ENCODE peak calls at places on chromosomes 16 and 17, in four cellular contexts. One of them, this sample, is unnamed. For H3K36me3, the result is how much of the 10 kb centered on the place peaks cover.

GRCh38 chr17:79695293-79696158 is 35.2 kb upstream of the ENPP7 start:
- DNase-seq in right lobe of liver: no peak
- DNase-seq in heart left ventricle: peak
- DNase-seq in IMR-90: no peak
- DNase-seq in this sample: no peak

GRCh38 chr16:12162151-12162559 is 185.6 kb downstream of the SNX29 start:
- DNase-seq in right lobe of liver: peak
- DNase-seq in heart left ventricle: no peak
- DNase-seq in IMR-90: peak
- DNase-seq in this sample: no peak

GRCh38 chr17:65556014-65556909 is 5.2 kb downstream of the AXIN2 start:
- DNase-seq in heart left ventricle: peak
- DNase-seq in right lobe of liver: peak
- DNase-seq in IMR-90: peak
- DNase-seq in this sample: peak

GRCh38 chr17:3988297-3989120 is 24.3 kb upstream of the ATP2A3 start:
- DNase-seq in right lobe of liver: peak
- DNase-seq in heart left ventricle: no peak
- DNase-seq in IMR-90: peak
- DNase-seq in this sample: no peak

GRCh38 chr17:74123350-74123749 is 80.1 kb upstream of the RPL38 start:
- DNase-seq in IMR-90: no peak
- DNase-seq in right lobe of liver: no peak
- DNase-seq in heart left ventricle: no peak
- DNase-seq in this sample: no peak

GRCh38 chr17:75720656-75721462 is at the start of gene ITGB4:
- DNase-seq in right lobe of liver: no peak
- DNase-seq in heart left ventricle: peak
- DNase-seq in IMR-90: no peak
- DNase-seq in this sample: no peak

GRCh38 chr17:28446716-28447395 is 26.6 kb upstream of the SLC13A2 start:
- DNase-seq in IMR-90: no peak
- DNase-seq in heart left ventricle: no peak
- DNase-seq in right lobe of liver: no peak
- DNase-seq in this sample: no peak

GRCh38 chr17:80447790-80448189 is 28.6 kb downstream of the NPTX1 start:
- DNase-seq in heart left ventricle: no peak
- DNase-seq in IMR-90: no peak
- DNase-seq in right lobe of liver: no peak
- DNase-seq in this sample: no peak

GRCh38 chr16:57150682-57151330 is 35.0 kb downstream of the PSME3IP1 start:
- DNase-seq in heart left ventricle: no peak
- DNase-seq in IMR-90: peak
- DNase-seq in right lobe of liver: peak
- DNase-seq in this sample: no peak

GRCh38 chr16:70324998-70325765 is 21.5 kb upstream of the DDX19A start:
- DNase-seq in heart left ventricle: no peak
- DNase-seq in right lobe of liver: no peak
- DNase-seq in IMR-90: no peak
- DNase-seq in this sample: no peak

GRCh38 chr16:31414706-31415105 is 13.5 kb downstream of the COX6A2 start:
- DNase-seq in IMR-90: no peak
- DNase-seq in right lobe of liver: no peak
- DNase-seq in heart left ventricle: no peak
- DNase-seq in this sample: no peak

GRCh38 chr17:59848778-59849177 is 44.0 kb downstream of the TUBD1 start:
- DNase-seq in IMR-90: peak
- DNase-seq in heart left ventricle: peak
- DNase-seq in right lobe of liver: peak
- DNase-seq in this sample: peak

GRCh38 chr16:85348921-85349334 is 236.7 kb upstream of the CIBAR2 start:
- DNase-seq in IMR-90: no peak
- DNase-seq in right lobe of liver: no peak
- DNase-seq in heart left ventricle: no peak
- DNase-seq in this sample: no peak

GRCh38 chr16:83453977-83454376 is 353.8 kb upstream of the HSBP1 start:
- DNase-seq in right lobe of liver: no peak
- DNase-seq in heart left ventricle: no peak
- DNase-seq in IMR-90: peak
- DNase-seq in this sample: no peak

GRCh38 chr17:8922451-8922850 is 43.1 kb downstream of the PIK3R5 start:
- DNase-seq in IMR-90: peak
- DNase-seq in right lobe of liver: no peak
- DNase-seq in heart left ventricle: no peak
- DNase-seq in this sample: no peak

GRCh38 chr17:81902023-81902652 is at the start of gene NPB:
- DNase-seq in heart left ventricle: no peak
- DNase-seq in IMR-90: no peak
- DNase-seq in right lobe of liver: peak
- DNase-seq in this sample: no peak

GRCh38 chr17:41734949-41735313 is 488 bp upstream of the HAP1 start:
- DNase-seq in heart left ventricle: no peak
- DNase-seq in right lobe of liver: no peak
- DNase-seq in IMR-90: peak
- DNase-seq in this sample: no peak

GRCh38 chr16:50884066-50884860 is 142.4 kb downstream of the CYLD start:
- DNase-seq in heart left ventricle: no peak
- DNase-seq in right lobe of liver: no peak
- DNase-seq in IMR-90: no peak
- DNase-seq in this sample: no peak

GRCh38 chr16:31695667-31696066 is 168.0 kb downstream of the AHSP start:
- DNase-seq in heart left ventricle: no peak
- DNase-seq in IMR-90: no peak
- DNase-seq in right lobe of liver: no peak
- DNase-seq in this sample: no peak

GRCh38 chr17:3639981-3640596 is 3.5 kb downstream of the CTNS start:
- DNase-seq in heart left ventricle: no peak
- DNase-seq in IMR-90: peak
- DNase-seq in right lobe of liver: no peak
- DNase-seq in this sample: peak

GRCh38 chr16:58377932-58378331 is 14.3 kb upstream of the GINS3 start:
- DNase-seq in heart left ventricle: no peak
- DNase-seq in IMR-90: no peak
- DNase-seq in right lobe of liver: no peak
- DNase-seq in this sample: no peak

GRCh38 chr17:15957608-15958307 is 12.8 kb downstream of the ADORA2B start:
- DNase-seq in heart left ventricle: no peak
- DNase-seq in IMR-90: no peak
- DNase-seq in right lobe of liver: no peak
- DNase-seq in this sample: no peak
- TF ChIP-seq CTCF in heart left ventricle: no peak
- TF ChIP-seq CTCF in IMR-90: no peak
- TF ChIP-seq CTCF in right lobe of liver: no peak
- TF ChIP-seq CTCF in this sample: no peak

DNA sequence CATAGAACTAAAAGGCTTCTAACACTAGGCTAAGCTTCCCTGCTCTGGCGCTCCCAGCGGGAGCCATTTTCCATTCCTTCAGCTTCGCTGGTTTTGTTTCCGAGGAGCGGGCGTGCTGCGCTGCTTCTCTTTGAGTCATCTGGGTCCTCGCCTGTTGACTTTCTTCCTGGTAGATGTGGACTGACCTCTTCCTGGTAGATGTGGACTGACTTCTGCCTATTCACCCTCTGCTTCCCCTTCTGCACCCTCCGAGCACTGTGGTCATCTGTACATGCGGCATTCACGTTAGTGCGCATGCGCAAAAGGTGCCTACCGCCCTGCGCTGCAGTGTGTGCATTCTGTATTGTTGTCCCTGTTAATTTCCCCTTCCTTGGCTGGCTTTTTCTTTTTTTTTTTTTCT is 40.8 kb upstream of the SEC14L1 start:
- DNase-seq in heart left ventricle: peak
- DNase-seq in IMR-90: no peak
- DNase-seq in right lobe of liver: no peak
- DNase-seq in this sample: peak
- TF ChIP-seq POLR2A in heart left ventricle: no peak
- TF ChIP-seq POLR2A in IMR-90: no peak
- TF ChIP-seq POLR2A in right lobe of liver: peak
- TF ChIP-seq POLR2A in this sample: peak

GRCh38 chr16:69141014-69141413 is 8.6 kb downstream of the UTP4 start:
- DNase-seq in right lobe of liver: no peak
- DNase-seq in IMR-90: no peak
- DNase-seq in heart left ventricle: no peak
- DNase-seq in this sample: no peak
- H3K36me3 ChIP-seq in right lobe of liver: under half
- H3K36me3 ChIP-seq in IMR-90: under half
- H3K36me3 ChIP-seq in heart left ventricle: half or more
- H3K36me3 ChIP-seq in this sample: under half

DNA sequence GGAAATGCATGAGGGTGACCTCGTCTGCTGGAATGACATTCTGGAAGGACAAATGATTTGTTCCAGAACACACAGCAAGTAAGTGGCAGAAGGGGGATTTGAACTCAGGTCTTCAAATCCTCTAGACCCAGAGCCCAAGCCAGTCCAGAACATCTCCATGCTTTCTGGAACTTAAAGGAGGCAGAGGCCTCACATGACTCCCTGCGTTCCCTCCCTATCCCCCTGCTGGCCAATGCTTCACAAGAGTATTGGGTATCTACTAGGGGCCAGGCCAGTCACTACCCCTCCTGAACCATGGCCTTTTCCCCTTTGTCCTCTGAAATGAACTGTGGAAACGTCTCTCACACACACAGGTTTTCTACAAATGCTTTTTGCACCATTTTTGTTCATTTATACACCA is 7.6 kb upstream of the BEAN1 start:
- DNase-seq in IMR-90: no peak
- DNase-seq in right lobe of liver: no peak
- DNase-seq in heart left ventricle: no peak
- DNase-seq in this sample: no peak
- TF ChIP-seq CTCF in IMR-90: no peak
- TF ChIP-seq CTCF in right lobe of liver: no peak
- TF ChIP-seq CTCF in heart left ventricle: no peak
- TF ChIP-seq CTCF in this sample: no peak

DNA sequence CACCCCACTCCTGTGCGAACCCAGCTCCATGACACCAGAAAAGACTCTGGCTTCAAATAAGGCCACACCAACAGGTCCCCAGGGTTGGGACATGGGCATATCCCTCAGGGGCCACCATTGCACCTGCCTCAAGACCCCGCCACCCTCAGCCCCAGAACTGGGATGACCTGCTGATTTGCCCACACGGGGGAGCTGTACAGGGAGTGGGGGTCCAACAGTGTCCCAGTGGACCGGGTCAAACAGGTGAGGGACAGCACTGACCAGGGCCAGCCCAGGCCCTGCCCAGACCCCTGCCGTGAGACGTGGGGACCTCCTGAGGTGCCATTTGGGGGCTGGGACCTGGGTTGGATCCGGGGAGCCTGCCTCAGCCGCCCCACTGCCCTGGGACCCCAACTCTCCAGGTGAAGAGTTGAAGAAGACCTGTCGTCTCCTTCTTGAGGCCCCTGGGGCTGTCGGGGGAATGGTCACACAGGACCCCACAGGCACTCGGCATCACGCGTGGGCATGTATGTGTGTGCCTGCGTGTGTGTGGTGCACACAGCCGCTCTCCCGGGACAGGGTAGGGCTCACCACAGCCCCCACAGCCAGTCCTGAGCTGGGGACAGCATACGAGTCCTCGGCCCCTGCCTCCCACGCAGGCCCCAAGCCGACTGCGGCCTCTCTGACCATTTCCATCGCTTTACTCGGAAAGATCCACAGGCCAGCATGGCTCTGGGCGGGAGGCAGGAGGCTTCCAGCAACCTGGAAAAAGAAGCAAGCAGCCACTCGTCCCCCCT is 34.2 kb upstream of the ZNF469 start:
- DNase-seq in IMR-90: no peak
- DNase-seq in heart left ventricle: no peak
- DNase-seq in right lobe of liver: no peak
- DNase-seq in this sample: no peak
- TF ChIP-seq POLR2A in IMR-90: no peak
- TF ChIP-seq POLR2A in heart left ventricle: no peak
- TF ChIP-seq POLR2A in right lobe of liver: no peak
- TF ChIP-seq POLR2A in this sample: no peak

GRCh38 chr17:48617515-48618365 is 2.6 kb upstream of the HOXB8 start:
- DNase-seq in right lobe of liver: no peak
- DNase-seq in IMR-90: no peak
- DNase-seq in heart left ventricle: no peak
- DNase-seq in this sample: no peak

GRCh38 chr17:48621410-48622387 is 4.5 kb downstream of the HOXB9 start:
- DNase-seq in right lobe of liver: no peak
- DNase-seq in IMR-90: no peak
- DNase-seq in heart left ventricle: no peak
- DNase-seq in this sample: no peak

GRCh38 chr17:48618366-48618896 is 3.3 kb upstream of the HOXB8 start:
- DNase-seq in right lobe of liver: peak
- DNase-seq in heart left ventricle: peak
- DNase-seq in IMR-90: peak
- DNase-seq in this sample: peak

GRCh38 chr17:48620497-48621139 is 5.5 kb upstream of the HOXB8 start:
- DNase-seq in heart left ventricle: no peak
- DNase-seq in right lobe of liver: no peak
- DNase-seq in IMR-90: no peak
- DNase-seq in this sample: no peak

GRCh38 chr17:48619821-48620496 is 4.9 kb upstream of the HOXB8 start:
- DNase-seq in heart left ventricle: no peak
- DNase-seq in IMR-90: no peak
- DNase-seq in right lobe of liver: no peak
- DNase-seq in this sample: no peak
- H3K36me3 ChIP-seq in heart left ventricle: under half
- H3K36me3 ChIP-seq in IMR-90: under half
- H3K36me3 ChIP-seq in right lobe of liver: under half
- H3K36me3 ChIP-seq in this sample: under half

DNA sequence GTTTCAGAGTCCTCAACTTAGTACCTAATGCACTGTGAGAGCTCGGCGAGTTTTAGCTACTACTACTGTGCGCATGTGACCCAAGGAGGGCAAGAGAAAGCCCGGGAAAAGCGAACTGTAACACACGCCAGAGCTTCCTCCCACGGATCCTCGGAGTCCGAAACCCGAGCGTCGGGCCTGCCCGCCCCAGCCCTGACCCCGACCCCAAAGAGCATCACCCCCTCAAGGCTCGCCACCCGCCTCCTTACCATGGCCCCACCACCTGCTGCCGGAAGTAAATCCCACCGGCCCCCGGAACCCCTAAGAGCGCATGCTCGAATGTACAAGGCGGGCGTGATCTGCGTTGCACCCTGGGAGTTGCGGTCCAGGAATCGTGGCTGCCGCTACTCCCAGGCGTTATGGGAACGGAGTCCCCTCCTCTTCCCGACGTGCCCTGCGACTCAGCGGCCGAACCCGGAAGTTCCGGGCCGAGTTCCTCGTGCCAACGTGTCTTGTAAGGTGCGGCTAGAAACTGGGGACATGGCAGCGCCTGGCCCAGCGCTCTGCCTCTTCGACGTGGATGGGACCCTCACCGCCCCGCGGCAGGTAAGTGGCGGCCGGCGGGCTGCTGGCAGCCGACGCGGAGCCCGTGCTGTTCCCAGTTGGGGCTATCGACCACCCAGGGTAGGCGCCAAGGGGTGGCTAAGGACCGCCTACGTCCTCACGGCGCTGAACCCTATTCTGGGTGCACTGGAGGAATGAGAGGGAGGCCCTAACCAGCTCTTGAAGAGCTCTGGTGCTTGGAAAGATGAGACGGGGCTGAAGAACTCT is at the start of the genes PMM2 and TMEM186:
- DNase-seq in IMR-90: peak
- DNase-seq in right lobe of liver: peak
- DNase-seq in heart left ventricle: peak
- DNase-seq in this sample: peak
- TF ChIP-seq CTCF in IMR-90: no peak
- TF ChIP-seq CTCF in right lobe of liver: no peak
- TF ChIP-seq CTCF in heart left ventricle: no peak
- TF ChIP-seq CTCF in this sample: no peak